ENCODE peak calls at places on chromosome 9, in five cellular contexts. One of them, this sample, is unnamed.

GRCh38 chr9:17065062-17065461 is 69.8 kb upstream of the CNTLN start:
- DNase-seq in NCI-H1105: no peak
- DNase-seq in CD8-positive, alpha-beta T cell: no peak
- DNase-seq in small intestine: no peak
- DNase-seq in cardiac muscle cell: peak
- DNase-seq in this sample: no peak

GRCh38 chr9:7862170-7862569 is 62.6 kb upstream of the DMAC1 start:
- DNase-seq in NCI-H1105: no peak
- DNase-seq in CD8-positive, alpha-beta T cell: no peak
- DNase-seq in small intestine: no peak
- DNase-seq in cardiac muscle cell: no peak
- DNase-seq in this sample: no peak

GRCh38 chr9:136820947-136821332 is 13.2 kb downstream of the RABL6 start:
- DNase-seq in NCI-H1105: no peak
- DNase-seq in CD8-positive, alpha-beta T cell: no peak
- DNase-seq in small intestine: no peak
- DNase-seq in cardiac muscle cell: peak
- DNase-seq in this sample: no peak

GRCh38 chr9:19379697-19380046 is 364 bp downstream of the RPS6 start:
- DNase-seq in NCI-H1105: no peak
- DNase-seq in CD8-positive, alpha-beta T cell: no peak
- DNase-seq in small intestine: no peak
- DNase-seq in cardiac muscle cell: peak
- DNase-seq in this sample: peak

GRCh38 chr9:78612089-78612488 is 315.2 kb downstream of the PSAT1 start:
- DNase-seq in NCI-H1105: no peak
- DNase-seq in CD8-positive, alpha-beta T cell: no peak
- DNase-seq in small intestine: no peak
- DNase-seq in cardiac muscle cell: no peak
- DNase-seq in this sample: no peak

GRCh38 chr9:93059097-93059959 is 827 bp downstream of the SUSD3 start:
- DNase-seq in NCI-H1105: no peak
- DNase-seq in CD8-positive, alpha-beta T cell: no peak
- DNase-seq in small intestine: no peak
- DNase-seq in cardiac muscle cell: no peak
- DNase-seq in this sample: no peak

GRCh38 chr9:101130089-101130488 is 101.6 kb downstream of the PLPPR1 start:
- DNase-seq in NCI-H1105: peak
- DNase-seq in CD8-positive, alpha-beta T cell: no peak
- DNase-seq in small intestine: no peak
- DNase-seq in cardiac muscle cell: no peak
- DNase-seq in this sample: no peak

GRCh38 chr9:20636883-20637440 is 14.7 kb upstream of the MLLT3 start:
- DNase-seq in NCI-H1105: no peak
- DNase-seq in CD8-positive, alpha-beta T cell: no peak
- DNase-seq in small intestine: no peak
- DNase-seq in cardiac muscle cell: peak
- DNase-seq in this sample: no peak

GRCh38 chr9:37983381-37984067 is 79.6 kb upstream of the SLC25A51 start:
- DNase-seq in NCI-H1105: no peak
- DNase-seq in CD8-positive, alpha-beta T cell: no peak
- DNase-seq in small intestine: no peak
- DNase-seq in cardiac muscle cell: no peak
- DNase-seq in this sample: no peak

GRCh38 chr9:136410500-136411287 is at the start of the genes ENTR1 and PMPCA:
- DNase-seq in NCI-H1105: peak
- DNase-seq in CD8-positive, alpha-beta T cell: peak
- DNase-seq in small intestine: peak
- DNase-seq in cardiac muscle cell: peak
- DNase-seq in this sample: peak

GRCh38 chr9:87275039-87275725 is 222.5 kb upstream of the DAPK1 start:
- DNase-seq in NCI-H1105: no peak
- DNase-seq in CD8-positive, alpha-beta T cell: no peak
- DNase-seq in small intestine: no peak
- DNase-seq in cardiac muscle cell: no peak
- DNase-seq in this sample: no peak

GRCh38 chr9:16203735-16204573 is 651.1 kb downstream of the CCDC171 start:
- DNase-seq in NCI-H1105: no peak
- DNase-seq in CD8-positive, alpha-beta T cell: no peak
- DNase-seq in small intestine: no peak
- DNase-seq in cardiac muscle cell: no peak
- DNase-seq in this sample: no peak

GRCh38 chr9:112760821-112761220 is 10.3 kb downstream of the SNX30 start:
- DNase-seq in NCI-H1105: no peak
- DNase-seq in CD8-positive, alpha-beta T cell: no peak
- DNase-seq in small intestine: no peak
- DNase-seq in cardiac muscle cell: no peak
- DNase-seq in this sample: no peak

GRCh38 chr9:127392166-127392565 is 4.8 kb upstream of the SLC2A8 start:
- DNase-seq in NCI-H1105: no peak
- DNase-seq in CD8-positive, alpha-beta T cell: no peak
- DNase-seq in small intestine: no peak
- DNase-seq in cardiac muscle cell: no peak
- DNase-seq in this sample: no peak

GRCh38 chr9:94144394-94144793 is 60.1 kb downstream of the PTPDC1 start:
- DNase-seq in NCI-H1105: no peak
- DNase-seq in CD8-positive, alpha-beta T cell: no peak
- DNase-seq in small intestine: no peak
- DNase-seq in cardiac muscle cell: peak
- DNase-seq in this sample: no peak

GRCh38 chr9:77170991-77171699 is 6.2 kb upstream of the VPS13A start:
- DNase-seq in NCI-H1105: no peak
- DNase-seq in CD8-positive, alpha-beta T cell: no peak
- DNase-seq in small intestine: peak
- DNase-seq in cardiac muscle cell: no peak
- DNase-seq in this sample: no peak

GRCh38 chr9:37693265-37693664 is 42.5 kb downstream of the FRMPD1 start:
- DNase-seq in NCI-H1105: no peak
- DNase-seq in CD8-positive, alpha-beta T cell: no peak
- DNase-seq in small intestine: peak
- DNase-seq in cardiac muscle cell: no peak
- DNase-seq in this sample: no peak

GRCh38 chr9:111957856-111958631 is 61.4 kb downstream of the UGCG start:
- DNase-seq in NCI-H1105: no peak
- DNase-seq in CD8-positive, alpha-beta T cell: peak
- DNase-seq in small intestine: peak
- DNase-seq in cardiac muscle cell: peak
- DNase-seq in this sample: no peak

GRCh38 chr9:84736076-84736475 is 66.5 kb downstream of the NTRK2 start:
- DNase-seq in NCI-H1105: no peak
- DNase-seq in CD8-positive, alpha-beta T cell: no peak
- DNase-seq in small intestine: no peak
- DNase-seq in cardiac muscle cell: peak
- DNase-seq in this sample: no peak

GRCh38 chr9:77132991-77133390 is 44.3 kb upstream of the VPS13A start:
- DNase-seq in NCI-H1105: no peak
- DNase-seq in CD8-positive, alpha-beta T cell: no peak
- DNase-seq in small intestine: no peak
- DNase-seq in cardiac muscle cell: no peak
- DNase-seq in this sample: no peak

GRCh38 chr9:120845255-120845654 is 2.5 kb upstream of the PSMD5 start:
- DNase-seq in NCI-H1105: no peak
- DNase-seq in CD8-positive, alpha-beta T cell: no peak
- DNase-seq in small intestine: no peak
- DNase-seq in cardiac muscle cell: no peak
- DNase-seq in this sample: no peak

GRCh38 chr9:28916348-28916747 is 1343.1 kb upstream of the C9orf72 start:
- DNase-seq in NCI-H1105: no peak
- DNase-seq in CD8-positive, alpha-beta T cell: no peak
- DNase-seq in small intestine: no peak
- DNase-seq in cardiac muscle cell: no peak
- DNase-seq in this sample: no peak

GRCh38 chr9:93655621-93656425 is 79.4 kb downstream of the PHF2 start:
- DNase-seq in NCI-H1105: no peak
- DNase-seq in CD8-positive, alpha-beta T cell: no peak
- DNase-seq in small intestine: no peak
- DNase-seq in cardiac muscle cell: no peak
- DNase-seq in this sample: no peak

GRCh38 chr9:129164246-129164930 is 13.7 kb downstream of the IER5L start:
- DNase-seq in NCI-H1105: no peak
- DNase-seq in CD8-positive, alpha-beta T cell: no peak
- DNase-seq in small intestine: peak
- DNase-seq in cardiac muscle cell: peak
- DNase-seq in this sample: peak

GRCh38 chr9:4237748-4238511 is 61.9 kb downstream of the GLIS3 start:
- DNase-seq in NCI-H1105: no peak
- DNase-seq in CD8-positive, alpha-beta T cell: no peak
- DNase-seq in small intestine: no peak
- DNase-seq in cardiac muscle cell: no peak
- DNase-seq in this sample: peak

GRCh38 chr9:92971121-92971520 is 23.8 kb downstream of the FGD3 start:
- DNase-seq in NCI-H1105: no peak
- DNase-seq in CD8-positive, alpha-beta T cell: peak
- DNase-seq in small intestine: no peak
- DNase-seq in cardiac muscle cell: no peak
- DNase-seq in this sample: peak

GRCh38 chr9:107222020-107222522 is 61.0 kb upstream of the RAD23B start:
- DNase-seq in NCI-H1105: no peak
- DNase-seq in CD8-positive, alpha-beta T cell: no peak
- DNase-seq in small intestine: peak
- DNase-seq in cardiac muscle cell: peak
- DNase-seq in this sample: no peak

GRCh38 chr9:96417610-96418073 is 528 bp downstream of the ZNF367 start:
- DNase-seq in NCI-H1105: no peak
- DNase-seq in CD8-positive, alpha-beta T cell: no peak
- DNase-seq in small intestine: no peak
- DNase-seq in cardiac muscle cell: no peak
- DNase-seq in this sample: peak

GRCh38 chr9:131410051-131410491 is 16.2 kb downstream of the PRRC2B start:
- DNase-seq in NCI-H1105: no peak
- DNase-seq in CD8-positive, alpha-beta T cell: peak
- DNase-seq in small intestine: no peak
- DNase-seq in cardiac muscle cell: peak
- DNase-seq in this sample: no peak

GRCh38 chr9:125766468-125767221 is 19.5 kb downstream of the PBX3 start:
- DNase-seq in NCI-H1105: no peak
- DNase-seq in CD8-positive, alpha-beta T cell: no peak
- DNase-seq in small intestine: no peak
- DNase-seq in cardiac muscle cell: no peak
- DNase-seq in this sample: no peak

GRCh38 chr9:87640385-87640795 is 85.5 kb upstream of the CTSL start:
- DNase-seq in NCI-H1105: peak
- DNase-seq in CD8-positive, alpha-beta T cell: no peak
- DNase-seq in small intestine: no peak
- DNase-seq in cardiac muscle cell: peak
- DNase-seq in this sample: no peak

GRCh38 chr9:123929870-123930831 is at the start of gene DENND1A:
- DNase-seq in NCI-H1105: peak
- DNase-seq in CD8-positive, alpha-beta T cell: peak
- DNase-seq in small intestine: peak
- DNase-seq in cardiac muscle cell: peak
- DNase-seq in this sample: peak

GRCh38 chr9:96107436-96107835 is 194.5 kb downstream of the HSD17B3 start:
- DNase-seq in NCI-H1105: no peak
- DNase-seq in CD8-positive, alpha-beta T cell: no peak
- DNase-seq in small intestine: no peak
- DNase-seq in cardiac muscle cell: no peak
- DNase-seq in this sample: no peak

GRCh38 chr9:22342489-22343217 is 104.0 kb upstream of the DMRTA1 start:
- DNase-seq in NCI-H1105: no peak
- DNase-seq in CD8-positive, alpha-beta T cell: no peak
- DNase-seq in small intestine: no peak
- DNase-seq in cardiac muscle cell: peak
- DNase-seq in this sample: no peak

This sample was measured in tibial artery.